ENCODE peak calls at places on chromosomes 7 and 10, in six cellular contexts. U is D721Med, R is AG04449, Y is WTC11, Q is endothelial cell, J is mesothelial cell of epicardium. A is an unnamed sample.

GRCh38 chr7:79227035-79227434 is 226.4 kb downstream of the MAGI2 start:
- DNase-seq in U (no peak), R (peak; percentile 5), Y (no peak), Q (no peak), J (no peak), A (no peak)

GRCh38 chr7:43302211-43302711 is 189.8 kb downstream of the HECW1 start:
- DNase-seq in U (no peak), R (no peak), Y (no peak), Q (peak; percentile 26), J (no peak), A (peak; percentile 16)

GRCh38 chr7:30179016-30179436 is 44.2 kb downstream of the MTURN start:
- DNase-seq in U (no peak), R (no peak), Y (no peak), Q (no peak), J (no peak), A (no peak)

GRCh38 chr10:70197235-70197952 is 27.1 kb upstream of the SAR1A start:
- DNase-seq in U (no peak), R (no peak), Y (no peak), Q (no peak), J (no peak), A (no peak)

GRCh38 chr10:93893646-93894515 is at the start of gene SLC35G1:
- DNase-seq in U (peak; percentile 77), R (no peak), Y (peak; percentile 70), Q (peak; percentile 71), J (peak; percentile 43), A (peak; percentile 76)

GRCh38 chr7:110590415-110590814 is 500.5 kb upstream of the LRRN3 start:
- DNase-seq in U (no peak), R (no peak), Y (peak; percentile 34), Q (no peak), J (no peak), A (no peak)

GRCh38 chr7:122550545-122550944 is 148.4 kb downstream of the RNF133 start:
- DNase-seq in U (no peak), R (no peak), Y (no peak), Q (no peak), J (no peak), A (no peak)

GRCh38 chr7:67618569-67619543 is 622.2 kb downstream of the TYW1 start:
- DNase-seq in U (no peak), R (no peak), Y (peak; percentile 53), Q (no peak), J (peak; percentile 27), A (peak; percentile 40)

GRCh38 chr10:104339469-104340098 is 1.3 kb upstream of the ITPRIP start:
- DNase-seq in U (no peak), R (no peak), Y (no peak), Q (no peak), J (no peak), A (no peak)

GRCh38 chr7:5450549-5451327 is 27.1 kb upstream of the TNRC18 start:
- DNase-seq in U (no peak), R (no peak), Y (peak; percentile 79), Q (peak; percentile 65), J (no peak), A (peak; percentile 72)

GRCh38 chr7:113404245-113404644 is 285.9 kb upstream of the SMIM30 start:
- DNase-seq in U (no peak), R (no peak), Y (peak; percentile 24), Q (peak; percentile 47), J (no peak), A (peak; percentile 15)

GRCh38 chr7:43586251-43586900 is 3.5 kb downstream of the STK17A start:
- DNase-seq in U (no peak), R (no peak), Y (no peak), Q (no peak), J (no peak), A (no peak)

GRCh38 chr7:29853072-29853471 is 46.8 kb downstream of the WIPF3 start:
- DNase-seq in U (no peak), R (no peak), Y (no peak), Q (no peak), J (no peak), A (no peak)

DNA sequence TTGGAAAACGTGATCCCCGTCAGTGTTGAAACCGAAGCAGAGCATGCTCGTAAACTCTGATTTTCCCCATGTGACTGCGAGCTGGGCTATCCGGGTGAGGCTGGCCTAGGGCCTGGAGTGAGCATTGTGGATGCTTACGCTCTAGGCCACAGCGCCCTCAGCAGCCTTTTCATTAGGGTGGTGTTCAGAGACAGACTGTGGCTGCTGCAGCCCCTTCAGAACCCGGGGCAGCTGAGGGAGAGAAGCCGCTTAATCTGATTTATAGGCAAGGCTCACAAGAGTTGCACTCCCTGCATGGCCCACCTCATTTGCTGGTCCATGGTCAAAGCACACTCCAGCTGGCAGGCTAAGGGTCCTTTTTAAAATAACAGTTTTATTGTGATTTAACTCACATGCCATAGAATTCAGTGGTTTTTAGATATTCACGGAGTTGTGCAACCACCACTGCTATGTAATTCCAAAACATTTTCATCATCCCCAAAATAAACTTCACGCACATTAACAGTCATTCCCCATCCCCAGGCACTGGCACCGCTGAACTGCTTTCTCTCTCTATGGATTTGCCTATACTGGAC is 72.5 kb downstream of the SYPL1 start:
- DNase-seq in U (no peak), R (peak; percentile 75), Y (peak; percentile 65), Q (no peak), J (no peak), A (peak; percentile 27)
- TF ChIP-seq CTCF in U (no peak), R (peak; percentile 6), Y (no peak), Q (no peak), J (no peak), A (no peak)

GRCh38 chr7:90459888-90460287 is 9.6 kb upstream of the PTTG1IP2 start:
- DNase-seq in U (no peak), R (no peak), Y (no peak), Q (no peak), J (no peak), A (no peak)
- TF ChIP-seq CTCF in U (no peak), R (no peak), Y (no peak), Q (no peak), J (no peak), A (no peak)

GRCh38 chr10:23994459-23995046 is 214.4 kb upstream of the KIAA1217 start:
- DNase-seq in U (no peak), R (peak; percentile 7), Y (peak; percentile 74), Q (peak; percentile 80), J (no peak), A (peak; percentile 80)
- TF ChIP-seq CTCF in U (peak; percentile 88), R (peak; percentile 86), Y (peak; percentile 76), Q (peak; percentile 89), J (peak; percentile 93), A (peak; percentile 83)

GRCh38 chr10:97318772-97319651 is at the start of gene FRAT1:
- DNase-seq in U (peak; percentile 55), R (no peak), Y (peak; percentile 92), Q (peak; percentile 88), J (peak; percentile 84), A (peak; percentile 94)

GRCh38 chr10:97321807-97322195 is 2.7 kb downstream of the FRAT1 start:
- DNase-seq in U (no peak), R (no peak), Y (no peak), Q (no peak), J (no peak), A (no peak)

GRCh38 chr10:97320480-97321031 is 1.5 kb downstream of the FRAT1 start:
- DNase-seq in U (no peak), R (no peak), Y (peak; percentile 21), Q (no peak), J (no peak), A (peak; percentile 15)

GRCh38 chr10:97321032-97321806 is 2.1 kb downstream of the FRAT1 start:
- DNase-seq in U (no peak), R (no peak), Y (peak; percentile 49), Q (peak; percentile 60), J (no peak), A (peak; percentile 45)

GRCh38 chr10:97319671-97320479 is 804 bp downstream of the FRAT1 start:
- DNase-seq in U (no peak), R (no peak), Y (peak; percentile 76), Q (peak; percentile 65), J (no peak), A (peak; percentile 64)
- TF ChIP-seq CTCF in U (no peak), R (peak; percentile 11), Y (no peak), Q (no peak), J (no peak), A (no peak)

GRCh38 chr10:128739937-128740336 is 613.7 kb upstream of the MKI67 start:
- DNase-seq in U (no peak), R (no peak), Y (peak; percentile 57), Q (peak; percentile 20), J (no peak), A (no peak)
- TF ChIP-seq CTCF in U (no peak), R (no peak), Y (no peak), Q (no peak), J (no peak), A (no peak)